ENCODE peak calls at places on chromosome 18, in six cellular contexts. One of them, this sample, is unnamed.

GRCh38 chr18:2906522-2907458 is 60.0 kb downstream of the EMILIN2 start:
- DNase-seq in HFFc6: no peak
- DNase-seq in body of pancreas: peak; percentile 40
- DNase-seq in fibroblast of mammary gland: no peak
- DNase-seq in psoas muscle: peak; percentile 60
- DNase-seq in Panc1: no peak
- DNase-seq in this sample: no peak

GRCh38 chr18:27136208-27136535 is 48.9 kb downstream of the CHST9 start:
- DNase-seq in fibroblast of mammary gland: no peak
- DNase-seq in psoas muscle: no peak
- DNase-seq in body of pancreas: peak; percentile 36
- DNase-seq in HFFc6: no peak
- DNase-seq in Panc1: no peak
- DNase-seq in this sample: no peak

GRCh38 chr18:58633874-58634273 is 5.0 kb upstream of the ALPK2 start:
- DNase-seq in Panc1: no peak
- DNase-seq in psoas muscle: no peak
- DNase-seq in fibroblast of mammary gland: no peak
- DNase-seq in body of pancreas: no peak
- DNase-seq in HFFc6: no peak
- DNase-seq in this sample: no peak

GRCh38 chr18:59149007-59149406 is 9.3 kb downstream of the SEC11C start:
- DNase-seq in body of pancreas: no peak
- DNase-seq in Panc1: no peak
- DNase-seq in HFFc6: no peak
- DNase-seq in psoas muscle: no peak
- DNase-seq in fibroblast of mammary gland: no peak
- DNase-seq in this sample: no peak

GRCh38 chr18:75321431-75321830 is 106.1 kb downstream of the SMIM21 start:
- DNase-seq in HFFc6: no peak
- DNase-seq in fibroblast of mammary gland: no peak
- DNase-seq in Panc1: no peak
- DNase-seq in psoas muscle: no peak
- DNase-seq in body of pancreas: no peak
- DNase-seq in this sample: no peak

GRCh38 chr18:62372156-62372555 is 47.0 kb downstream of the TNFRSF11A start:
- DNase-seq in HFFc6: no peak
- DNase-seq in body of pancreas: no peak
- DNase-seq in fibroblast of mammary gland: no peak
- DNase-seq in psoas muscle: no peak
- DNase-seq in Panc1: no peak
- DNase-seq in this sample: no peak

GRCh38 chr18:55088000-55088401 is 128.7 kb upstream of the CCDC68 start:
- DNase-seq in body of pancreas: no peak
- DNase-seq in fibroblast of mammary gland: no peak
- DNase-seq in psoas muscle: no peak
- DNase-seq in HFFc6: no peak
- DNase-seq in Panc1: no peak
- DNase-seq in this sample: no peak

GRCh38 chr18:44700652-44701051 is 20.0 kb downstream of the SETBP1 start:
- DNase-seq in body of pancreas: peak; percentile 51
- DNase-seq in fibroblast of mammary gland: peak; percentile 81
- DNase-seq in psoas muscle: peak; percentile 59
- DNase-seq in Panc1: no peak
- DNase-seq in HFFc6: no peak
- DNase-seq in this sample: no peak

GRCh38 chr18:24065942-24066341 is 51.4 kb downstream of the TTC39C start:
- DNase-seq in HFFc6: no peak
- DNase-seq in Panc1: no peak
- DNase-seq in fibroblast of mammary gland: no peak
- DNase-seq in body of pancreas: no peak
- DNase-seq in psoas muscle: no peak
- DNase-seq in this sample: no peak

GRCh38 chr18:63119647-63120046 is 199.9 kb downstream of the BCL2 start:
- DNase-seq in HFFc6: peak; percentile 4
- DNase-seq in psoas muscle: peak; percentile 64
- DNase-seq in fibroblast of mammary gland: peak; percentile 40
- DNase-seq in Panc1: no peak
- DNase-seq in body of pancreas: no peak
- DNase-seq in this sample: no peak

GRCh38 chr18:8450013-8450412 is 159.2 kb upstream of the RAB12 start:
- DNase-seq in Panc1: no peak
- DNase-seq in HFFc6: no peak
- DNase-seq in fibroblast of mammary gland: peak; percentile 19
- DNase-seq in psoas muscle: no peak
- DNase-seq in body of pancreas: no peak
- DNase-seq in this sample: peak; percentile 17
- TF ChIP-seq CTCF in Panc1: peak; percentile 71
- TF ChIP-seq CTCF in HFFc6: peak; percentile 78
- TF ChIP-seq CTCF in fibroblast of mammary gland: peak; percentile 61
- TF ChIP-seq CTCF in psoas muscle: peak; percentile 28
- TF ChIP-seq CTCF in body of pancreas: peak; percentile 17
- TF ChIP-seq CTCF in this sample: peak; percentile 41

GRCh38 chr18:49500136-49500921 is 13.3 kb upstream of the C18orf32 start:
- DNase-seq in psoas muscle: no peak
- DNase-seq in fibroblast of mammary gland: no peak
- DNase-seq in Panc1: no peak
- DNase-seq in HFFc6: no peak
- DNase-seq in body of pancreas: no peak
- DNase-seq in this sample: no peak
- TF ChIP-seq CTCF in psoas muscle: no peak
- TF ChIP-seq CTCF in fibroblast of mammary gland: no peak
- TF ChIP-seq CTCF in Panc1: no peak
- TF ChIP-seq CTCF in HFFc6: no peak
- TF ChIP-seq CTCF in body of pancreas: no peak
- TF ChIP-seq CTCF in this sample: no peak

DNA sequence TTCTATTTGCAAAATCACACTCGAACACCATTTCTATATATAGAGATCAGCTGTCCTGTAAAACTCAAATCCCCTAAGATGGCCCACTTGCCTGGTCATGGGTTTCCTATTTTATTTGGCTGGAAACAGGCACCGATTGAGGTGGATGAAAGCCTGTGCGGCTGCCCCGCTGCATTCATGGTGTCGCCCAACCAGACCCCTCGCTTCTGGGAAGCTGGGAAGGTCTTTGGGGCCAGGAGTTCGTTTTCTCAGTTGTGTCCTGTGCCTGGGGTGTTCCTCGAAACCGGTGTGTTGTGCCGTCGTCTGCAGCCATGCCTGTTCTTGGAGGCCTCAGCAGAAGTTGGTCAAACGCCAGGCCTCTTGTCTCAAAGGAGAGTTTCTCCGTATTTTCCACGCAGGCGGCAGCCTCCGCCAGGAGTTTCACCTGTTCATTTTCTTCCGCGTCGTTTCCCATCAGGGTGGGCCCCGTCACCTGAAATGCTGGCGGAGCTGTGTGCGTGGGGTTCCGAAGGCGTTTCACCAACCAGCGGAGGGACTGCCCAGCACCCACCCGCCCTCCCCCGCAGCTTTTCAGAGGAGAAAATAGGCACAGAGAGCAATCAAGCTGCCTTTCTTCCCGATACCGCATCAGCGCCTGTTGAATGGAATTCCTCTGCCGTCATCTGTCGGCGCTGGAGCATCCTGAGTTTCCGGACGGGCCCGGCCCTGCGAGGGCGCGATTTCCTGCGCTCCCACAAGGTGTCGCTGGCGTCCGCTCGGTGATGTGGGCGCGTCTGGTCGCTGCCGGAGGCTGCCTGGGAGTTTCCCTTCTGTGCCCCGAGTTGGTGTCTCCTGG is 17.1 kb upstream of the NFATC1 start:
- DNase-seq in body of pancreas: peak; percentile 71
- DNase-seq in Panc1: no peak
- DNase-seq in fibroblast of mammary gland: peak; percentile 60
- DNase-seq in HFFc6: peak; percentile 15
- DNase-seq in psoas muscle: peak; percentile 89
- DNase-seq in this sample: peak; percentile 95
- TF ChIP-seq CTCF in body of pancreas: peak; percentile 92
- TF ChIP-seq CTCF in Panc1: no peak
- TF ChIP-seq CTCF in fibroblast of mammary gland: peak; percentile 79
- TF ChIP-seq CTCF in HFFc6: peak; percentile 89
- TF ChIP-seq CTCF in psoas muscle: peak; percentile 97
- TF ChIP-seq CTCF in this sample: peak; percentile 96

GRCh38 chr18:46953195-46953594 is 35.8 kb downstream of the KATNAL2 start:
- DNase-seq in fibroblast of mammary gland: no peak
- DNase-seq in psoas muscle: no peak
- DNase-seq in HFFc6: no peak
- DNase-seq in body of pancreas: no peak
- DNase-seq in Panc1: no peak
- DNase-seq in this sample: no peak

GRCh38 chr18:46946656-46947282 is 29.4 kb downstream of the KATNAL2 start:
- DNase-seq in psoas muscle: peak; percentile 86
- DNase-seq in Panc1: no peak
- DNase-seq in fibroblast of mammary gland: peak; percentile 85
- DNase-seq in body of pancreas: peak; percentile 78
- DNase-seq in HFFc6: peak; percentile 83
- DNase-seq in this sample: peak; percentile 93

DNA sequence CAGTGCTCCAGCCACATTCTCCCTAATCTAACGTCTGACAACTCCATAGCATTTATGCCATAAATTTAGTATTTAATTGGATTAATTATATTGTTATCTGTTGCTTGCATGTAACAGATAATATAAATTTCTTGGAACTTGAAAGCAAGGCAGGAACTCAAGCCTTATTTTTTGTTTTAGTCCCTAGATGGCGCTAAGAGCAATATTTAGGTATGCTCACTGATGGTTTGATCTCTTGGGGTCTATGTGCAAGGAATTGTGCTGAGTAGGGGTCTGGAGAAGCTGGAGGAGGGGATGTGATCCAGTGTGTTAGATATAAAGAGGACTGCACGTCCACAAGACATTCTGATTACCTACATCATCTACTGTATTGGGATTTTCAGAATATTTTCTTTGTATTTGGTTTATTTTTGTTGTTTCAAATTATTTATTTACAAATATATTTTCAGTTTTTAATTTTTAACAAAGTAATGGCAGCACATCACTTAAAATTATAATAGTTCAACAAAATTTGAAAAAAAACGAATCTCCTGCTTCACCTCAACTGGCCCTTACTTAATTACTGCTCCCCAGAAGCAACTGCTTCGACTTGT is 32.8 kb downstream of the KATNAL2 start:
- DNase-seq in psoas muscle: no peak
- DNase-seq in HFFc6: no peak
- DNase-seq in Panc1: no peak
- DNase-seq in body of pancreas: no peak
- DNase-seq in fibroblast of mammary gland: no peak
- DNase-seq in this sample: no peak
- TF ChIP-seq CTCF in psoas muscle: peak; percentile 34
- TF ChIP-seq CTCF in HFFc6: peak; percentile 73
- TF ChIP-seq CTCF in Panc1: peak; percentile 63
- TF ChIP-seq CTCF in body of pancreas: no peak
- TF ChIP-seq CTCF in fibroblast of mammary gland: peak; percentile 61
- TF ChIP-seq CTCF in this sample: peak; percentile 50

GRCh38 chr18:76875390-76876330 is 53.3 kb downstream of the ZNF236 start:
- DNase-seq in body of pancreas: peak; percentile 60
- DNase-seq in Panc1: peak; percentile 51
- DNase-seq in psoas muscle: no peak
- DNase-seq in HFFc6: no peak
- DNase-seq in fibroblast of mammary gland: peak; percentile 54
- DNase-seq in this sample: no peak
- TF ChIP-seq CTCF in body of pancreas: peak; percentile 75
- TF ChIP-seq CTCF in Panc1: peak; percentile 97
- TF ChIP-seq CTCF in psoas muscle: peak; percentile 52
- TF ChIP-seq CTCF in HFFc6: peak; percentile 82
- TF ChIP-seq CTCF in fibroblast of mammary gland: peak; percentile 66
- TF ChIP-seq CTCF in this sample: peak; percentile 64

This sample was measured in osteocyte.